ENCODE peak calls at places on chromosome 7, in four cellular contexts. One of them, this sample, is unnamed.

GRCh38 chr7:106217089-106217542 is 67.7 kb downstream of the NAMPT start:
- DNase-seq in WTC11: no peak
- DNase-seq in GM12878: no peak
- DNase-seq in K562: peak
- DNase-seq in this sample: no peak

GRCh38 chr7:135853499-135853898 is 104.9 kb upstream of the FAM180A start:
- DNase-seq in WTC11: no peak
- DNase-seq in GM12878: no peak
- DNase-seq in K562: no peak
- DNase-seq in this sample: no peak

GRCh38 chr7:143979999-143980398 is 20.1 kb upstream of the OR6B1 start:
- DNase-seq in K562: peak
- DNase-seq in WTC11: no peak
- DNase-seq in GM12878: no peak
- DNase-seq in this sample: no peak

GRCh38 chr7:79114875-79115274 is 338.6 kb downstream of the MAGI2 start:
- DNase-seq in GM12878: no peak
- DNase-seq in WTC11: no peak
- DNase-seq in K562: no peak
- DNase-seq in this sample: no peak

GRCh38 chr7:78178319-78178718 is 379.7 kb downstream of the PHTF2 start:
- DNase-seq in GM12878: no peak
- DNase-seq in WTC11: no peak
- DNase-seq in K562: no peak
- DNase-seq in this sample: no peak

GRCh38 chr7:139629392-139630082 is 106.1 kb downstream of the CLEC2L start:
- DNase-seq in K562: peak
- DNase-seq in GM12878: no peak
- DNase-seq in WTC11: no peak
- DNase-seq in this sample: no peak

GRCh38 chr7:30649717-30650116 is 32.5 kb downstream of the CRHR2 start:
- DNase-seq in K562: no peak
- DNase-seq in GM12878: no peak
- DNase-seq in WTC11: no peak
- DNase-seq in this sample: no peak

GRCh38 chr7:40986351-40986873 is 716.5 kb downstream of the INHBA start:
- DNase-seq in K562: no peak
- DNase-seq in WTC11: no peak
- DNase-seq in GM12878: no peak
- DNase-seq in this sample: no peak

GRCh38 chr7:133670250-133670649 is 417.4 kb downstream of the EXOC4 start:
- DNase-seq in GM12878: no peak
- DNase-seq in WTC11: no peak
- DNase-seq in K562: no peak
- DNase-seq in this sample: no peak

GRCh38 chr7:140275069-140275961 is 98.5 kb upstream of the KDM7A start:
- DNase-seq in K562: peak
- DNase-seq in WTC11: no peak
- DNase-seq in GM12878: no peak
- DNase-seq in this sample: no peak

GRCh38 chr7:122137291-122138077 is 6.6 kb downstream of the AASS start:
- DNase-seq in WTC11: no peak
- DNase-seq in K562: no peak
- DNase-seq in GM12878: no peak
- DNase-seq in this sample: no peak

GRCh38 chr7:134811798-134812197 is 32.4 kb downstream of the CALD1 start:
- DNase-seq in WTC11: no peak
- DNase-seq in K562: no peak
- DNase-seq in GM12878: no peak
- DNase-seq in this sample: no peak

GRCh38 chr7:40570218-40570617 is 435.4 kb downstream of the SUGCT start:
- DNase-seq in WTC11: no peak
- DNase-seq in K562: no peak
- DNase-seq in GM12878: no peak
- DNase-seq in this sample: no peak

GRCh38 chr7:47181609-47182264 is 400.2 kb downstream of the TNS3 start:
- DNase-seq in WTC11: no peak
- DNase-seq in GM12878: no peak
- DNase-seq in K562: no peak
- DNase-seq in this sample: no peak

GRCh38 chr7:30789334-30789711 is 18.1 kb downstream of the MINDY4 start:
- DNase-seq in GM12878: no peak
- DNase-seq in K562: no peak
- DNase-seq in WTC11: no peak
- DNase-seq in this sample: no peak

GRCh38 chr7:18265611-18266281 is 229.8 kb upstream of the HDAC9 start:
- DNase-seq in K562: no peak
- DNase-seq in WTC11: no peak
- DNase-seq in GM12878: no peak
- DNase-seq in this sample: no peak

GRCh38 chr7:100604976-100605911 is 3.1 kb downstream of the PCOLCE start:
- DNase-seq in K562: peak
- DNase-seq in WTC11: peak
- DNase-seq in GM12878: no peak
- DNase-seq in this sample: no peak

GRCh38 chr7:132783824-132784223 is 207.6 kb upstream of the PLXNA4 start:
- DNase-seq in GM12878: no peak
- DNase-seq in WTC11: no peak
- DNase-seq in K562: no peak
- DNase-seq in this sample: no peak

GRCh38 chr7:25594122-25594521 is 365.8 kb upstream of the NPVF start:
- DNase-seq in GM12878: no peak
- DNase-seq in K562: no peak
- DNase-seq in WTC11: no peak
- DNase-seq in this sample: no peak
- TF ChIP-seq TCF7 in GM12878: no peak
- TF ChIP-seq TCF7 in K562: no peak
- TF ChIP-seq TCF7 in WTC11: no peak
- TF ChIP-seq TCF7 in this sample: no peak

GRCh38 chr7:115511330-115511729 is 519.2 kb downstream of the TFEC start:
- DNase-seq in K562: no peak
- DNase-seq in WTC11: no peak
- DNase-seq in GM12878: no peak
- DNase-seq in this sample: no peak
- TF ChIP-seq TCF7 in K562: no peak
- TF ChIP-seq TCF7 in WTC11: no peak
- TF ChIP-seq TCF7 in GM12878: no peak
- TF ChIP-seq TCF7 in this sample: no peak

DNA sequence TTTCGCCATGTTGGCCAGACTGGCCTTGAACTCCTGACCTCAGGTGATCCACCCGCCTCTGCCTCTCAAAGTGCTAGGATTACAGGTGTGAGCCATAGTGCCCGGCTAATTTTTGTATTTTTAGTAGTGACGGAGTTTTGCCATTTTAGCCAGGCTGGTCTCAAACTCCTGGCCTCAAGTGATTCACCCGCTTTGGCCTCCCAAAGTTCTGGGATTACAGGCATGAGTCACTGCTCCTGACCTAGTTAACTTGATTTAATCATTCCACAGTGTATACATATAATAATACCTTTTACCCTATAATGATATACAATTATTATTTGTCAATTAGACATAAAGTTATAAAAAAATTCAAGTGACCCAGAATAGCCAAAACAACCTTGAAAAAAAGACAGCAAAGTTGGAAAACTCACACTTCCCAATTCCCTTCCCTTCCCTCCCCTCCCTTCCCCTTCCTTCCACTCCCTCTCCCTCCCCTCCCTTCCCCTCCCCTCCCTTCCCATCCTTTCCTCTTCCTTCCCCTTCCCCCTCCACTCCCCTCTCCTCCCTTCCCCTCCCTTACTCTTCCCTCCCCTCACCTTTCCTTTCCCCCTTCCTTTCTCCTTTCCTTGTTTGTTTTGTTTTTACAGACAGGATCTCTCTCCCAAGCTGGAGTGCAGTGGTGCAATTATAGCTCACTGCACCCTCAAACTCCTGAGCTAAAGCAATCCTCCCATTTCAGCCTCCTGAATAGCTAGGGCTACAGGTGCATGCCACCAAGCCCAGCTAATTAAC is 14.8 kb upstream of the ZMIZ2 start:
- DNase-seq in WTC11: no peak
- DNase-seq in GM12878: no peak
- DNase-seq in K562: no peak
- DNase-seq in this sample: no peak
- TF ChIP-seq TCF7 in WTC11: no peak
- TF ChIP-seq TCF7 in GM12878: no peak
- TF ChIP-seq TCF7 in K562: no peak
- TF ChIP-seq TCF7 in this sample: no peak

DNA sequence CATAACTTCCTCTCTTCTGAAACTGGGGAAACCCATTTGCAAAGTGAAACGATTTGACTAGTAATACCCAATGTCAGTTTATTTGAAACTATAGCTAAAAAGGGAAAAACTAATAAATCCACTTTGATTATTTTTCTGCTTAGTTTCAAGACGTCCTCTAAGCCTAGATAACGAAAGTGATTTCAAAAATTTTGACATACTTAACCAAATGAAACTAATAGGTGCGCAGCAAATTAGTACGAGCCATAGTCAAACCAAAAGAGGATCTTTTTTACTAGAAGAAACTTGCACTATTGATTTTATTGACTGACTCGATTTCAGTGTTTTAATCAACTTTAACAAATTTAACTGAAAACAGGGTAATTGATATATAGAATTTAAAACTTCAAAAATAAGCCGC is 9.9 kb upstream of the SP8 start:
- DNase-seq in WTC11: no peak
- DNase-seq in K562: no peak
- DNase-seq in GM12878: no peak
- DNase-seq in this sample: no peak
- TF ChIP-seq TCF7 in WTC11: no peak
- TF ChIP-seq TCF7 in K562: no peak
- TF ChIP-seq TCF7 in GM12878: no peak
- TF ChIP-seq TCF7 in this sample: no peak

DNA sequence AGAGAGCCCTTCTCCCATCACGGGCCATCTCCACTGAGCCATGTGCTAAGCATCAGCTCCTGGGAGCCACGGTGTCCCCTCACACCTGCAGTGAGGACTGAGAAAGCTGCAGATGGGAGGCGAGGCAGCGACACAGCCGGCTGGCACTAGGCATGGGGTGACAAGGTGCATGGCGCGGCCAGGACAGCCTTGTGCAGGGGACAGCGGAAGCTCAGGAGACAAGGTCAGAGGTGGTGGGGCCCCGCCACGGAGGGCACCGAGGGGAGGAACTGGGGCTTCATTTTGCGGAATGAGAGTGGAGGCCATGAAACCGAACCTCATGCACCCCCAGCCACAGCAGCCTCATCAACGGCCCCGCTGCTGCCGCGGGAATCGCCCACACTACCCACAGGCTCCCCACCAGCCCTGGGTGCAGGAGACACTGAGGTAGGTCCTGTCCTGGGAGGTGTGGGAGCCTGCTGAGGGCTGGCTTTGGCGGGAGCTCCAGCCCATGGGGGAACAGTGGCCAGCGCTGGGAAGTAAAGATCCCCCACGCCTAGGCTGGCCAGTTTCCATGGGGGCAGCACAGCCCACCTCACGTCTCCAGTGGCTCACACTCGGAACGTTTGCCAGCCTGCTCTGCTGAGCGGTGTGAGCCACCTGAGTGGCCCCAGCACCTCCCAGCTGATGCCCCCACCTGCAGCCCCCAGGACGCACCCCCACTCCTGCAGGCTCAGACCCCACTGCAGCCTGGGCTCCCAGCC is 71.2 kb upstream of the INSIG1 start:
- DNase-seq in K562: no peak
- DNase-seq in GM12878: no peak
- DNase-seq in WTC11: no peak
- DNase-seq in this sample: no peak
- TF ChIP-seq TCF7 in K562: no peak
- TF ChIP-seq TCF7 in GM12878: no peak
- TF ChIP-seq TCF7 in WTC11: no peak
- TF ChIP-seq TCF7 in this sample: no peak

DNA sequence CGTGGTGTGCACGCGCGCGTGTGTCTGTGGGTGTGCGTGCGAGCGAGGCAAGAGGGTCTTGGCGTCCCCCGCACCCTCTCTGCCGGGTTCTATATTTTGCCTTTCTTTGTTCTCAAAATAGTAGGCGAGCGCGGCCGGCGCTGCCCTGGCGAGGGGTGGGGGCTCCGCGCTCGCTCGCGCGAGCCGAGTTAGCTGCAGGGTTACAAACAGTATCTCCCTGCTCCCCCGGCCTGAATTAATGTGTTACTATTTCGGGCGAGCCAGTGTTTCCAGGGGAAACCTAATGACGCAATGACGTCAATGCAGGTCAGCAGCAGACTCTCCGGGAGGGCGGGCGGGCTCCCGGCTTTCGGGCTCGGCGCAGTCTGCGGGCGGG is 73.8 kb upstream of the LEP start:
- DNase-seq in K562: peak
- DNase-seq in GM12878: no peak
- DNase-seq in WTC11: peak
- DNase-seq in this sample: no peak
- TF ChIP-seq TCF7 in K562: no peak
- TF ChIP-seq TCF7 in GM12878: no peak
- TF ChIP-seq TCF7 in WTC11: no peak
- TF ChIP-seq TCF7 in this sample: no peak

DNA sequence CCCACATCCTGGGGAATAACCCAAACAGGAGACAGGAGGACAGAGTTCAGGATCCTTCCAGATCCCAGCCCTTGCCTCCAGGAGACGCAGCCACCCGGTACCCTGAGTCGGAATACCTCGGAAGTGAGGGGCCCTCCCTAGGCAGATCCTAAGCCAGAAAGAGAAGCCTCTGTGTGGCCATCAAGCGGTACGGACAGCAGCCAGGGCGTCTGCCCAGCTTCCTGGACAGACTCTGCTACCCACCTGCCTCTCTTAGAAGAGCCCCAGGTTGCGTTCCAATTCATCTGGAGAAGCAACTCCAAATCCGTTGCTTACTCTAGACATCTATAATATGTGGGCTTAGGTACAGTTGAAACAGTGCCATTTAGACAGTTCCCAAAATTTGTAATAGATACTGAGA is 220.2 kb upstream of the SH2B2 start:
- DNase-seq in GM12878: no peak
- DNase-seq in WTC11: no peak
- DNase-seq in K562: no peak
- DNase-seq in this sample: no peak
- TF ChIP-seq TCF7 in GM12878: no peak
- TF ChIP-seq TCF7 in WTC11: no peak
- TF ChIP-seq TCF7 in K562: no peak
- TF ChIP-seq TCF7 in this sample: no peak

This sample was measured in HepG2.